ENCODE peak calls at places on chromosomes 6 and 20, in six cellular contexts. I, A, E, J, R and D are unnamed samples.

GRCh38 chr6:132068766-132069165 is 117.6 kb upstream of the CCN2 start:
- DNase-seq in I (no peak), A (no peak), E (no peak), J (no peak), R (no peak), D (no peak)

GRCh38 chr6:113630738-113631535 is 226.2 kb upstream of the MARCKS start:
- DNase-seq in I (no peak), A (no peak), E (peak), J (no peak), R (peak), D (peak)

GRCh38 chr6:12751694-12752304 is 35.2 kb downstream of the PHACTR1 start:
- DNase-seq in I (no peak), A (no peak), E (no peak), J (peak), R (peak), D (peak)

GRCh38 chr20:47191074-47191673 is 165.3 kb downstream of the ZMYND8 start:
- DNase-seq in I (no peak), A (no peak), E (no peak), J (no peak), R (no peak), D (no peak)

GRCh38 chr6:158837684-158838625 is 18.8 kb upstream of the EZR start:
- DNase-seq in I (no peak), A (no peak), E (no peak), J (no peak), R (no peak), D (no peak)

GRCh38 chr6:137102851-137103492 is 58.2 kb upstream of the IL20RA start:
- DNase-seq in I (no peak), A (no peak), E (no peak), J (no peak), R (no peak), D (no peak)

GRCh38 chr6:139752086-139752485 is 377.6 kb upstream of the CITED2 start:
- DNase-seq in I (no peak), A (no peak), E (no peak), J (no peak), R (no peak), D (no peak)

GRCh38 chr6:36067374-36068011 is 39.9 kb downstream of the MAPK14 start:
- DNase-seq in I (no peak), A (no peak), E (no peak), J (no peak), R (no peak), D (no peak)

GRCh38 chr20:17896771-17897369 is 71.7 kb downstream of the SNX5 start:
- DNase-seq in I (no peak), A (no peak), E (no peak), J (no peak), R (peak), D (no peak)

GRCh38 chr20:45311589-45312211 is 3.6 kb upstream of the MATN4 start:
- DNase-seq in I (peak), A (no peak), E (peak), J (peak), R (peak), D (no peak)

GRCh38 chr6:14921170-14921569 is 324.7 kb upstream of the JARID2 start:
- DNase-seq in I (no peak), A (no peak), E (peak), J (no peak), R (peak), D (peak)

GRCh38 chr6:21707527-21707926 is 114.0 kb downstream of the SOX4 start:
- DNase-seq in I (no peak), A (no peak), E (no peak), J (no peak), R (no peak), D (no peak)

GRCh38 chr6:106084106-106084963 is 1.8 kb upstream of the PRDM1 start:
- DNase-seq in I (no peak), A (no peak), E (peak), J (peak), R (peak), D (no peak)

GRCh38 chr6:154868143-154868594 is 126.9 kb upstream of the TIAM2 start:
- DNase-seq in I (no peak), A (no peak), E (no peak), J (peak), R (peak), D (no peak)

GRCh38 chr6:158834675-158835385 is 15.7 kb upstream of the EZR start:
- DNase-seq in I (no peak), A (no peak), E (peak), J (no peak), R (no peak), D (no peak)

GRCh38 chr6:128479048-128479666 is 41.2 kb downstream of the PTPRK start:
- DNase-seq in I (no peak), A (no peak), E (no peak), J (no peak), R (no peak), D (no peak)

GRCh38 chr20:10319855-10320254 is 101.2 kb downstream of the SNAP25 start:
- DNase-seq in I (no peak), A (no peak), E (no peak), J (no peak), R (no peak), D (no peak)

GRCh38 chr6:117317261-117317660 is 51.9 kb downstream of the VGLL2 start:
- DNase-seq in I (no peak), A (no peak), E (no peak), J (peak), R (no peak), D (no peak)

GRCh38 chr20:3781153-3781910 is at the start of gene SPEF1:
- DNase-seq in I (peak), A (no peak), E (peak), J (peak), R (peak), D (peak)

GRCh38 chr6:157253017-157253416 is 70.3 kb downstream of the TMEM242 start:
- DNase-seq in I (peak), A (no peak), E (no peak), J (no peak), R (peak), D (no peak)

GRCh38 chr6:40584741-40585140 is 2.4 kb downstream of the LRFN2 start:
- DNase-seq in I (no peak), A (no peak), E (no peak), J (no peak), R (no peak), D (no peak)

GRCh38 chr6:55694148-55694547 is 115.2 kb upstream of the HMGCLL1 start:
- DNase-seq in I (no peak), A (no peak), E (peak), J (no peak), R (peak), D (peak)

GRCh38 chr6:144595266-144595665 is 310.1 kb downstream of the UTRN start:
- DNase-seq in I (no peak), A (no peak), E (no peak), J (no peak), R (no peak), D (no peak)

GRCh38 chr6:56713285-56713684 is 70.6 kb upstream of the DST start:
- DNase-seq in I (no peak), A (no peak), E (peak), J (no peak), R (peak), D (peak)

GRCh38 chr20:11849976-11850670 is 67.6 kb upstream of the BTBD3 start:
- DNase-seq in I (no peak), A (no peak), E (no peak), J (no peak), R (peak), D (no peak)

GRCh38 chr6:159831373-159831679 is 31.2 kb downstream of the PNLDC1 start:
- DNase-seq in I (no peak), A (no peak), E (no peak), J (no peak), R (peak), D (no peak)

GRCh38 chr20:45429618-45430017 is 13.7 kb downstream of the PIGT start:
- DNase-seq in I (no peak), A (no peak), E (no peak), J (no peak), R (no peak), D (no peak)

GRCh38 chr20:59190509-59190908 is 26.9 kb downstream of the ZNF831 start:
- DNase-seq in I (no peak), A (no peak), E (no peak), J (no peak), R (no peak), D (no peak)

GRCh38 chr6:159646136-159646535 is 46.9 kb downstream of the SOD2 start:
- DNase-seq in I (no peak), A (no peak), E (no peak), J (no peak), R (no peak), D (no peak)

GRCh38 chr6:79353226-79353625 is 118.7 kb upstream of the HMGN3 start:
- DNase-seq in I (no peak), A (no peak), E (no peak), J (no peak), R (no peak), D (no peak)

GRCh38 chr6:63440057-63440456 is 120.3 kb upstream of the LGSN start:
- DNase-seq in I (no peak), A (no peak), E (no peak), J (peak), R (no peak), D (no peak)

GRCh38 chr6:79601020-79601609 is 30.0 kb upstream of the SH3BGRL2 start:
- DNase-seq in I (no peak), A (no peak), E (no peak), J (peak), R (peak), D (no peak)

GRCh38 chr6:142820336-142821016 is 124.5 kb downstream of the HIVEP2 start:
- DNase-seq in I (no peak), A (no peak), E (no peak), J (no peak), R (no peak), D (no peak)

GRCh38 chr6:133683603-133684002 is 205.3 kb upstream of the TCF21 start:
- DNase-seq in I (no peak), A (no peak), E (no peak), J (no peak), R (no peak), D (no peak)

GRCh38 chr6:53906842-53907241 is 112.0 kb downstream of the LRRC1 start:
- DNase-seq in I (no peak), A (no peak), E (no peak), J (no peak), R (no peak), D (no peak)

GRCh38 chr20:20643925-20644324 is 68.5 kb downstream of the RALGAPA2 start:
- DNase-seq in I (no peak), A (no peak), E (no peak), J (no peak), R (no peak), D (no peak)

DNA sequence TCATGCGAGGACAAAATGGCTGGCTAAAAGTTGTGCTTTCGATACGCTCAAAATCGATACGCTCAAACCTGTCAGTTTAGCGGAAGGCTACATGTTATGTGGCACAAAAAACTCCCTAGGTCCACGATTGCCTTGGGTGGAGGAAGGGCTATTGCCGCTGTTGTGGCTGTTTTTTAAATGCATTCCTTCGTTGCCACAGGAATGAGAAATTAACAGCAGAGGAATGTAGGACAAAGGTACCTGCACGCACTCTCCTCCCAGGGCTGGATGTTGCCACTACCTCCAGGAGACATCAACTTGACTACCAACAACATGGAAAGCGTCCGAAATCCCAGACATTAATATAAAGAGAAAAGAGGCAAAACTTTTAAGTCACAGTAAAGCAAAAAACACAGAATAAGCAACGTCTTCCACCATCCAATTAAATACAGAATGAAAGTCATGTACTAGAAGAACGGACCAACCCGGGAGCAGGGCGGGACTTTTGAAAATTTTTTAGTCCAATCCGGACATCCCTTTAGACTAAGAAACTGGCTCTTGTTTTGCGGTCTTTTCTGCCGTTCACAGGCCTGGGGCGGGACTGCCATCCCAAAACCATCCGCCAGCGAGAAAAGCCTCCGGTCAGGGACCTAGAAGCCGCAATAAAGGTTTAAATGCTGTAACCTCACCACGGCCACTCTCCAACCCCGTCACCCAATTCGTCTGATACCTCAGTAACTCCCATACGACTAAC is 32.1 kb upstream of the HFE start:
- DNase-seq in I (peak), A (peak), E (peak), J (peak), R (peak), D (peak)
- TF ChIP-seq POLR2A in I (peak), A (no peak), E (no peak), J (peak), R (peak), D (no peak)

GRCh38 chr6:135465307-135465706 is 32.2 kb downstream of the AHI1 start:
- DNase-seq in I (no peak), A (no peak), E (no peak), J (no peak), R (no peak), D (no peak)
- H3K4me3 ChIP-seq in I (no peak), A (no peak), E (no peak), J (no peak), R (no peak), D (no peak)

DNA sequence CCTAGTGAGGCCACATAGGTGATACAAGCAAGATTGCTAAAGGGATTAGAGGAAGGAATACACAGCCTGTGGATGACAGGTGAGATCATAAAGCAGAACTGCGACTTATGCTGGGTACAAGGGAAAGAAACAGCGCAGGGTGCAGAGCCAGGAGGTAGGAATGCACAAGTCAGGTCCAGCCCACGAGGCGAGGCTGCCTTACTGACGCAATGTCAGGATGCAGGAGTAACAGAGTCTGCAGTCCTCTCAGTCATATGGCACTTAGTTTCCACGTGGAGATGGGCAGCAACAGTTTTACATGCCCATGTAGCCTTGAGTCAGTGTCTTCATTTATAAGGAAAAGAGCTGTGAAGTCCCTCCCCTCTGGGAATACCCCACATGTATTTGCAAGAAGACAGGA is 210.9 kb downstream of the SYNE1 start:
- DNase-seq in I (no peak), A (no peak), E (no peak), J (no peak), R (no peak), D (no peak)
- TF ChIP-seq POLR2A in I (no peak), A (no peak), E (no peak), J (no peak), R (no peak), D (no peak)

DNA sequence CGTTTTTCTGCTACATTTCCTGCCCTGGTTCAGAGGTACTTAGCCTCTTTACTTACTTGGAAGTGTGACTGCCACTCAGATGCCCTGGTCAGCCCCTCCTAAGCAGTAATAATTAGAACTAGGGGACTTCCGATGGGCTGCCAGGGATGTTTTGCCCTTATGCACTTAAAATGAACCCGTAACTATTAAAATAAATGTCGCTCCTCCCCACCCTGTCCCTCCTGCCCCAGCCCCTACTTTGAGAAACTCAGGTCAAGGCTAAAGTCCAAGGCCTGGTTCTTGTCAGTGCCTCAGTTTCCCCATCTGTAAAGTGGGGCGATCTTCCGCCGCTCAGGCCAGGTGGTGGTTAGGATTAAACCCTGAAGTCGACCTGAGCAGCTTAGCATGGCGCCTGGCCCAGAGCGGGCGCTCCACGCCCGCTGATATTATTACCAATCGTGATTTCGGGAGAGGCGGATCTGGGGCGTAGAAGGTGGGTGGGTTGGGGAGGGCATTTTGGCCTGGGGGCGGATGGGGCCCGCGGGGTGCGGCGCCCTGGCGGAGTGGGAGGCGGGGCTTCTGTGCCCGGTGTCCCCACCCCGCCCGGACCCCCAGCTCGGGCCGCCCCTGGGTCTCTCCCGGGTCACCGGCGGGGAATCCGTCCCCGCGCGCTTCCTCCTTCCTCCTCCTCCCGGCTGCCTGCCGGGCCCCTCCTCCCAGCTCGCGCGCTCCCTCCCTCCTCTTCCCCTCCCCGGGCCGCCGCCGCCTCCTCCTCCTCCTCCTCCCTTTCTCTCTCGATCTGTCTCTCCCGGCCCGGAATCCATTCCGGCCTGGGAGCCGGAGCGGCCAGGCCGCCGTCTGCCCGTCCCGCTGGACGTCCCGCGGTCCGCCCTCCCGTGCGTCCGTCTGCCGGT is at the start of gene SRC:
- DNase-seq in I (peak), A (no peak), E (peak), J (peak), R (peak), D (peak)
- H3K4me3 ChIP-seq in I (peak), A (peak), E (peak), J (peak), R (peak), D (peak)